ENCODE peak calls at places on chromosome 19, in five cellular contexts. X is activated naive CD8-positive, alpha-beta T cell treated with anti-CD3 and anti-CD28 coated beads, Interleukin-2, amount 50 U/mL, for 24 hours; N is heart right ventricle; Y is omental fat pad; E is MV-4-11. D is an unnamed sample.

GRCh38 chr19:3548594-3548993 is 8.8 kb downstream of the MFSD12 start:
- DNase-seq in E (peak), N (no peak), X (no peak), Y (no peak), D (no peak)

GRCh38 chr19:18922228-18922985 is 2.9 kb downstream of the DDX49 start:
- DNase-seq in E (no peak), X (no peak), N (no peak), Y (no peak), D (no peak)

GRCh38 chr19:29547981-29548380 is 22.2 kb downstream of the VSTM2B start:
- DNase-seq in X (no peak), Y (no peak), E (no peak), N (no peak), D (no peak)

GRCh38 chr19:44657211-44657921 is 13.7 kb downstream of the PVR start:
- DNase-seq in N (peak), X (peak), E (peak), Y (peak), D (peak)

GRCh38 chr19:48872182-48872883 is at the start of gene PPP1R15A:
- DNase-seq in E (peak), Y (peak), X (peak), N (peak), D (peak)

GRCh38 chr19:47020132-47020805 is 632 bp downstream of the NPAS1 start:
- DNase-seq in X (no peak), N (no peak), Y (no peak), E (no peak), D (peak)

GRCh38 chr19:31350693-31351211 is 1.5 kb upstream of the TSHZ3 start:
- DNase-seq in N (peak), X (peak), E (no peak), Y (no peak), D (peak)

GRCh38 chr19:13827656-13828055 is 32.4 kb downstream of the ZSWIM4 start:
- DNase-seq in Y (no peak), X (no peak), E (no peak), N (no peak), D (no peak)

GRCh38 chr19:43694553-43694952 is 21.3 kb upstream of the IRGC start:
- DNase-seq in X (no peak), E (no peak), Y (no peak), N (no peak), D (no peak)

GRCh38 chr19:33436360-33437345 is 63.1 kb downstream of the CEBPG start:
- DNase-seq in Y (no peak), X (no peak), N (no peak), E (no peak), D (no peak)

GRCh38 chr19:1540353-1540925 is 16.6 kb downstream of the PLK5 start:
- DNase-seq in Y (no peak), N (no peak), E (no peak), X (no peak), D (no peak)

D was measured in GM20000.